ENCODE peak calls at places on chromosome 5, in six cellular contexts. E is left ventricle myocardium inferior, H is amygdala, A is MM.1S, U is islet precursor cell, Z is KBM-7. F is an unnamed sample.

GRCh38 chr5:31362931-31363568 is 168.8 kb downstream of the DROSHA start:
- DNase-seq in E (no peak), H (no peak), A (no peak), U (no peak), Z (no peak), F (no peak)

GRCh38 chr5:172594867-172595466 is 46.1 kb upstream of the NEURL1B start:
- DNase-seq in E (peak), H (no peak), A (no peak), U (no peak), Z (no peak), F (no peak)

GRCh38 chr5:124783794-124784193 is 37.4 kb upstream of the ZNF608 start:
- DNase-seq in E (no peak), H (no peak), A (no peak), U (no peak), Z (no peak), F (no peak)

GRCh38 chr5:63686938-63687337 is 275.3 kb downstream of the HTR1A start:
- DNase-seq in E (no peak), H (no peak), A (no peak), U (no peak), Z (no peak), F (no peak)

GRCh38 chr5:112694853-112695709 is 42.6 kb upstream of the APC start:
- DNase-seq in E (no peak), H (no peak), A (no peak), U (peak), Z (peak), F (no peak)

GRCh38 chr5:113202904-113203716 is 226.5 kb downstream of the DCP2 start:
- DNase-seq in E (peak), H (no peak), A (no peak), U (peak), Z (no peak), F (peak)

GRCh38 chr5:138032572-138033274 is at the start of gene FAM13B:
- DNase-seq in E (peak), H (peak), A (peak), U (peak), Z (no peak), F (peak)

GRCh38 chr5:65213921-65214525 is 267.7 kb downstream of the ADAMTS6 start:
- DNase-seq in E (peak), H (no peak), A (no peak), U (peak), Z (peak), F (no peak)

GRCh38 chr5:125485003-125485641 is 738.7 kb upstream of the ZNF608 start:
- DNase-seq in E (no peak), H (peak), A (no peak), U (peak), Z (peak), F (peak)

GRCh38 chr5:14946813-14947640 is 75.4 kb upstream of the ANKH start:
- DNase-seq in E (no peak), H (no peak), A (peak), U (no peak), Z (peak), F (no peak)

GRCh38 chr5:56958595-56958994 is 6.7 kb upstream of the MIER3 start:
- DNase-seq in E (no peak), H (no peak), A (no peak), U (no peak), Z (no peak), F (no peak)

GRCh38 chr5:43564289-43564850 is 7.5 kb upstream of the PAIP1 start:
- DNase-seq in E (no peak), H (no peak), A (no peak), U (no peak), Z (no peak), F (no peak)

GRCh38 chr5:1987471-1987870 is 104.7 kb upstream of the IRX4 start:
- DNase-seq in E (no peak), H (no peak), A (no peak), U (no peak), Z (no peak), F (no peak)

GRCh38 chr5:31378838-31379237 is 153.1 kb downstream of the DROSHA start:
- DNase-seq in E (no peak), H (no peak), A (no peak), U (no peak), Z (no peak), F (no peak)

GRCh38 chr5:3650315-3650714 is 54.7 kb downstream of the IRX1 start:
- DNase-seq in E (no peak), H (no peak), A (no peak), U (peak), Z (no peak), F (no peak)

GRCh38 chr5:66329078-66329477 is 185.0 kb downstream of the SREK1 start:
- DNase-seq in E (no peak), H (no peak), A (no peak), U (no peak), Z (no peak), F (no peak)

GRCh38 chr5:55427157-55427556 is 107.6 kb downstream of the PLPP1 start:
- DNase-seq in E (no peak), H (no peak), A (no peak), U (no peak), Z (no peak), F (peak)

GRCh38 chr5:5969942-5970483 is 408.3 kb downstream of the MED10 start:
- DNase-seq in E (no peak), H (no peak), A (no peak), U (no peak), Z (no peak), F (no peak)

GRCh38 chr5:139399501-139400121 is 4.3 kb downstream of the SPATA24 start:
- DNase-seq in E (no peak), H (no peak), A (no peak), U (no peak), Z (no peak), F (no peak)

GRCh38 chr5:140916325-140916724 is 9.8 kb upstream of the PCDHAC1 start:
- DNase-seq in E (no peak), H (no peak), A (no peak), U (no peak), Z (no peak), F (no peak)

GRCh38 chr5:42840279-42840678 is 28.6 kb upstream of the SELENOP start:
- DNase-seq in E (peak), H (no peak), A (no peak), U (no peak), Z (peak), F (peak)

GRCh38 chr5:170813231-170813630 is 29.7 kb downstream of the GABRP start:
- DNase-seq in E (no peak), H (no peak), A (no peak), U (no peak), Z (no peak), F (no peak)

GRCh38 chr5:113390224-113390623 is 44.6 kb downstream of the TSSK1B start:
- DNase-seq in E (no peak), H (no peak), A (no peak), U (no peak), Z (no peak), F (no peak)

GRCh38 chr5:172901012-172901780 is 58.0 kb upstream of the RPL26L1 start:
- DNase-seq in E (peak), H (no peak), A (no peak), U (peak), Z (no peak), F (peak)

GRCh38 chr5:176644294-176644693 is 3.0 kb upstream of the TSPAN17 start:
- DNase-seq in E (no peak), H (no peak), A (no peak), U (no peak), Z (no peak), F (no peak)

GRCh38 chr5:108930107-108930506 is 182.4 kb downstream of the FER start:
- DNase-seq in E (no peak), H (no peak), A (no peak), U (no peak), Z (no peak), F (no peak)

GRCh38 chr5:124866355-124867063 is 120.1 kb upstream of the ZNF608 start:
- DNase-seq in E (no peak), H (no peak), A (no peak), U (no peak), Z (peak), F (no peak)

F was measured in left cardiac atrium.